ENCODE peak calls at places on chromosome 7, in five cellular contexts. U is cardiac muscle cell, E is upper lobe of right lung, G is body of pancreas, K is heart left ventricle. X is an unnamed sample. For H3K4me1, the result is how much of the 10 kb centered on the place peaks cover.

GRCh38 chr7:77339726-77340125 is 76.4 kb downstream of the GSAP start:
- DNase-seq in U (no peak), K (no peak), G (no peak), E (no peak), X (no peak)

GRCh38 chr7:87398441-87398840 is 53.0 kb downstream of the CROT start:
- DNase-seq in G (no peak), U (peak), E (no peak), K (no peak), X (no peak)

GRCh38 chr7:112125250-112125649 is 80.9 kb downstream of the DOCK4 start:
- DNase-seq in U (no peak), G (no peak), E (no peak), K (no peak), X (no peak)

GRCh38 chr7:1981201-1981877 is 251.4 kb downstream of the MAD1L1 start:
- DNase-seq in E (peak), U (no peak), K (peak), G (no peak), X (no peak)

GRCh38 chr7:106176414-106177294 is 64.5 kb upstream of the SYPL1 start:
- DNase-seq in U (peak), E (peak), K (peak), G (peak), X (peak)

GRCh38 chr7:101225650-101226049 is 7.7 kb downstream of the ZNHIT1 start:
- DNase-seq in G (no peak), U (no peak), K (no peak), E (no peak), X (no peak)

GRCh38 chr7:44222074-44222473 is 21.3 kb downstream of the YKT6 start:
- DNase-seq in U (no peak), E (peak), K (peak), G (peak), X (no peak)

GRCh38 chr7:545470-545869 is 25.8 kb upstream of the PDGFA start:
- DNase-seq in G (no peak), K (no peak), U (no peak), E (no peak), X (no peak)

GRCh38 chr7:152733286-152733934 is 26.1 kb upstream of the ACTR3B start:
- DNase-seq in U (no peak), K (no peak), E (no peak), G (no peak), X (no peak)

GRCh38 chr7:139587535-139587934 is 64.0 kb downstream of the CLEC2L start:
- DNase-seq in U (no peak), G (no peak), E (no peak), K (no peak), X (no peak)

GRCh38 chr7:134599371-134599770 is 47.3 kb upstream of the BPGM start:
- DNase-seq in U (peak), G (no peak), E (no peak), K (peak), X (no peak)

GRCh38 chr7:134601459-134601858 is 45.2 kb upstream of the BPGM start:
- DNase-seq in U (no peak), E (no peak), G (no peak), K (no peak), X (no peak)

GRCh38 chr7:134605978-134606923 is 40.4 kb upstream of the BPGM start:
- DNase-seq in U (peak), G (peak), E (no peak), K (peak), X (peak)

DNA sequence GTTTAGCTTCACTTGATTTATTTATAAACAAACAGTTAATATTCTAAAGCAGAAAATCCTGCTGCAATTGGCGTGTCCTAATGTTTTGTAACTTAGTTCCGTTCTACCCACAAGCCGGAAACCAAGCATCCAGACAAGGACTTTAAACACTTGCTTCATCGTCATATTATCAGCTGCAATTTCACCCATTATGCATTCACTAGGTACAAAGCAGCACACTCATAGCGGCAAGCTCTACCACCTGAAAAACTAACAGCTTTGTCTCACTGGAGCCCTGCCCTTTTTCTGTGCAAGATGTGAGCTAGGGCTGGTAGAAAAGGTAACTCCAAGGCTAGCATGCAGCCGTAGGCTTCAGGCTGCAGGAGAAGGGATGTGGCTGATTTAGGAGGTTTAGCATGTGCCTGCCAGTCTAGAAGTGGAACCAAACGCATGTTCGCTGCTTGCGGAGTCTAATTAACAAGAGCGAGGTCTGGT is 43.7 kb upstream of the BPGM start:
- DNase-seq in G (no peak), E (no peak), K (no peak), U (peak), X (no peak)
- H3K4me3 ChIP-seq in G (no peak), E (no peak), K (no peak), U (no peak), X (no peak)

GRCh38 chr7:83166781-83167180 is 4.1 kb upstream of the PCLO start:
- DNase-seq in U (no peak), K (no peak), E (no peak), G (no peak), X (no peak)

GRCh38 chr7:83159731-83160130 is 3.0 kb downstream of the PCLO start:
- DNase-seq in U (no peak), E (no peak), K (no peak), G (no peak), X (no peak)

GRCh38 chr7:83161186-83161585 is 1.5 kb downstream of the PCLO start:
- DNase-seq in U (no peak), K (no peak), E (no peak), G (no peak), X (no peak)

GRCh38 chr7:83161851-83162401 is 758 bp downstream of the PCLO start:
- DNase-seq in E (no peak), U (no peak), G (no peak), K (no peak), X (no peak)

GRCh38 chr7:83162402-83163256 is at the start of gene PCLO:
- DNase-seq in E (peak), K (peak), U (peak), G (peak), X (peak)
- H3K27ac ChIP-seq in E (peak), K (peak), U (peak), G (peak), X (peak)

GRCh38 chr7:123727071-123727837 is 21.5 kb downstream of the WASL start:
- DNase-seq in K (no peak), U (peak), G (no peak), E (no peak), X (no peak)
- H3K4me1 ChIP-seq in K (half or more), U (under half), G (half or more), E (half or more), X (half or more)

DNA sequence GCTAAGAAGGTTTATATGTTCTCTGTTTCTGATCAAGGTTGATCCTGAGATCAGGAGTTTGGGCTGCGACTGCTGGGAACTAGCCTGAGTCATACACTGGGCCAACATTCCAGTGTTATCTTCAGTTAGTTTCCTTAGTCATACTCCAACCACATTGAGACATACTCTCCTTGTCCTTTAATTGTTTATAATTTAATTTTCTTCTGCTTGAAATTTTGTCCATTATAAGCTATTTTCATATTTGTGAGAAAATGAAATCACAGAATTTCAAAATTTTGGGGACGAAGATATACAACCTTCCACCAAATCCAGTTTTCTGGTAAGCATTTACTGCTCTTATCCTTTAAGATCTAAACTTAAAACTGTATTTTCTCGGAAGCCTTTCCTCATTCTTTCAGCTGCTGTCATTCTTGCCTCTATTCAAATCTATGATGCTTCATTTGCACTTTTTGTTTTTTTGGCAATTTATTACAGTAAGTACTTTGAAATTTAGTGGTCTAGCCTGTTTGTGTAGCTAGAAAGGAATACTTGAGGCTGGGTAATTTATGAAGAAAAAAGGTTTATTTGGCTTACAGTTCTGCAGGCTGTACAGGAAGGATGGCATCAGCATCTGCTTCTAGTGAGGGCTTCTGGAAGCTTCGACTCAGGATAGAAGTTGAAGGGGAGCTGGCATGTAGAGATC is 63.4 kb upstream of the POT1 start:
- DNase-seq in E (no peak), K (no peak), U (peak), G (peak), X (no peak)
- H3K4me3 ChIP-seq in E (no peak), K (no peak), U (no peak), G (no peak), X (no peak)

X was measured in left ventricle myocardium inferior.